ENCODE peak calls at places on chromosomes 3 and 15, in four cellular contexts. W, O, R and Y are unnamed samples. For H3K4me1 and H3K36me3, the result is how much of the 10 kb centered on the place peaks cover.

GRCh38 chr3:160698806-160699205 is 21.8 kb downstream of the ARL14 start:
- DNase-seq in W (no peak), O (no peak), R (no peak), Y (no peak)

GRCh38 chr3:112738366-112738765 is 97.4 kb upstream of the CCDC80 start:
- DNase-seq in W (peak), O (peak), R (no peak), Y (no peak)

GRCh38 chr3:8386221-8386620 is 115.4 kb upstream of the LMCD1 start:
- DNase-seq in W (no peak), O (peak), R (no peak), Y (no peak)

GRCh38 chr15:66763186-66764066 is 61.4 kb downstream of the SMAD6 start:
- DNase-seq in W (peak), O (no peak), R (peak), Y (no peak)

GRCh38 chr15:89406218-89406716 is 71.6 kb upstream of the POLG start:
- DNase-seq in W (peak), O (no peak), R (no peak), Y (no peak)

GRCh38 chr3:177905173-177905894 is 630.9 kb upstream of the KCNMB2 start:
- DNase-seq in W (peak), O (peak), R (no peak), Y (no peak)

GRCh38 chr3:14472471-14473351 is 67.4 kb downstream of the GRIP2 start:
- DNase-seq in W (peak), O (peak), R (no peak), Y (no peak)

GRCh38 chr3:105353485-105354161 is 13.1 kb upstream of the ALCAM start:
- DNase-seq in W (peak), O (peak), R (no peak), Y (no peak)

GRCh38 chr3:46953265-46954010 is 23.1 kb downstream of the CCDC12 start:
- DNase-seq in W (no peak), O (no peak), R (no peak), Y (no peak)

GRCh38 chr3:143120716-143121239 is 1.2 kb downstream of the CHST2 start:
- DNase-seq in W (peak), O (peak), R (peak), Y (no peak)

GRCh38 chr3:50581459-50581842 is 12.1 kb downstream of the HEMK1 start:
- DNase-seq in W (no peak), O (no peak), R (no peak), Y (no peak)

GRCh38 chr3:39095146-39095677 is 12.2 kb downstream of the GORASP1 start:
- DNase-seq in W (no peak), O (no peak), R (no peak), Y (no peak)

GRCh38 chr3:25103391-25103790 is 324.7 kb upstream of the RARB start:
- DNase-seq in W (no peak), O (no peak), R (no peak), Y (no peak)

GRCh38 chr3:150725548-150725947 is 21.8 kb upstream of the ERICH6 start:
- DNase-seq in W (no peak), O (no peak), R (peak), Y (no peak)

GRCh38 chr15:85793641-85794597 is 806 bp downstream of the KLHL25 start:
- DNase-seq in W (peak), O (peak), R (peak), Y (no peak)

GRCh38 chr3:124037332-124037731 is 45.4 kb upstream of the ROPN1 start:
- DNase-seq in W (no peak), O (no peak), R (no peak), Y (no peak)

GRCh38 chr3:78406396-78406795 is 1361.4 kb downstream of the ROBO1 start:
- DNase-seq in W (no peak), O (no peak), R (no peak), Y (no peak)

GRCh38 chr15:70046716-70047369 is 50.9 kb downstream of the TLE3 start:
- DNase-seq in W (peak), O (no peak), R (no peak), Y (no peak)

GRCh38 chr15:70466895-70467529 is 296.3 kb downstream of the UACA start:
- DNase-seq in W (no peak), O (peak), R (peak), Y (no peak)

GRCh38 chr3:99634881-99635280 is 3.5 kb upstream of the COL8A1 start:
- DNase-seq in W (peak), O (peak), R (no peak), Y (no peak)

GRCh38 chr15:42089942-42090341 is 4.4 kb downstream of the PLA2G4D start:
- DNase-seq in W (no peak), O (no peak), R (no peak), Y (no peak)

GRCh38 chr15:48393650-48394049 is 62.4 kb downstream of the DUT start:
- DNase-seq in W (no peak), O (peak), R (peak), Y (no peak)

GRCh38 chr3:72338942-72339749 is 509.1 kb downstream of the SHQ1 start:
- DNase-seq in W (peak), O (peak), R (peak), Y (no peak)

GRCh38 chr15:72835289-72835890 is 51.8 kb upstream of the ADPGK start:
- DNase-seq in W (no peak), O (no peak), R (no peak), Y (no peak)

GRCh38 chr15:68316061-68316804 is 38.7 kb downstream of the FEM1B start:
- DNase-seq in W (no peak), O (no peak), R (peak), Y (no peak)

GRCh38 chr3:4730734-4731133 is 237.6 kb downstream of the ITPR1 start:
- DNase-seq in W (no peak), O (no peak), R (no peak), Y (no peak)

DNA sequence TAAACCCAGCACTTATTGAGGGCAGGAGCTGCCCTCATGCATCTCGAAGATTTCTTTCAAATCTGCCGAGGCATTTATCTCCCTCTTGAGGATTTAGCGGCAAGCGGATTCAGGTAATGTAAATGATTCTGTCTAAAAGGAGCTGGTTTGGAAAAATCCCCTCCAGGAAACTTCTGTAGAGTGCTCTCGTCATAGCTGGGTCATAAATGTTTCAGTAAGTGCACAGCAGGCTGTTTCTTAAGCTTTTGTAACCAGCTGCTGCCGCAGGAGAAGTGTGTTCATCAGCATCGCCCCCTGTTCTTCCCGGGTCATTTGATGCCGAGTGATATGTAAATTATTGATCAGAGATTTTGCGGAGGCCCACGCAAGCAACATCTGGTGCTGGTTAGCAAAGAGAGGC is 53.1 kb downstream of the DNASE1L3 start:
- DNase-seq in W (no peak), O (no peak), R (no peak), Y (no peak)
- H3K4me1 ChIP-seq in W (under half), O (under half), R (under half), Y (under half)

GRCh38 chr3:44108481-44108880 is 133.2 kb upstream of the TOPAZ1 start:
- DNase-seq in W (no peak), O (no peak), R (no peak), Y (no peak)
- H3K36me3 ChIP-seq in W (under half), O (under half), R (under half), Y (under half)

GRCh38 chr3:57793737-57794187 is 37.7 kb downstream of the SLMAP start:
- DNase-seq in W (no peak), O (peak), R (no peak), Y (no peak)

GRCh38 chr3:57794951-57795350 is 38.8 kb downstream of the SLMAP start:
- DNase-seq in W (no peak), O (no peak), R (no peak), Y (no peak)

GRCh38 chr3:57791245-57791644 is 35.1 kb downstream of the SLMAP start:
- DNase-seq in W (no peak), O (peak), R (no peak), Y (no peak)

GRCh38 chr3:57794501-57794900 is 38.4 kb downstream of the SLMAP start:
- DNase-seq in W (no peak), O (no peak), R (no peak), Y (no peak)

DNA sequence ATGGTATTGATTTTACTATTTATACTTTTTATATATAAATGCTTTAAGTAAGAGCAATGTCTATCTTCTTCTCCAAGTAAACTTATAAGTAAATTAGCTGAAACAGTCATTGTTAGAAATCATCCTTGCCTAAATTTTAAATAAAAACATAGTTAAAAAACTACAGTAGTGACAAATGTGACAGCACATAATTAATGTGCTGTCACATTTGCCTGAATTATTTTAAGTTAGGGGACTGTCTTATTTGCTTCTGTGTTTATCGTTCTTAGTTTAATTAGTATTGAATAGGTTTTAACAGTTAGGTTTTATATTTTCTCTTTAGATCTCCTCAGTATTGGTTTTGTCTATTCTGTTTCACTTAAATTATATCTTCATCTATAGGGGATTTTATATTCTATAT is 36.1 kb downstream of the SLMAP start:
- DNase-seq in W (no peak), O (no peak), R (no peak), Y (no peak)
- H3K27ac ChIP-seq in W (no peak), O (no peak), R (no peak), Y (no peak)

GRCh38 chr15:63950911-63951481 is 95.3 kb downstream of the DAPK2 start:
- DNase-seq in W (peak), O (peak), R (no peak), Y (no peak)
- H3K4me1 ChIP-seq in W (under half), O (under half), R (under half), Y (under half)

DNA sequence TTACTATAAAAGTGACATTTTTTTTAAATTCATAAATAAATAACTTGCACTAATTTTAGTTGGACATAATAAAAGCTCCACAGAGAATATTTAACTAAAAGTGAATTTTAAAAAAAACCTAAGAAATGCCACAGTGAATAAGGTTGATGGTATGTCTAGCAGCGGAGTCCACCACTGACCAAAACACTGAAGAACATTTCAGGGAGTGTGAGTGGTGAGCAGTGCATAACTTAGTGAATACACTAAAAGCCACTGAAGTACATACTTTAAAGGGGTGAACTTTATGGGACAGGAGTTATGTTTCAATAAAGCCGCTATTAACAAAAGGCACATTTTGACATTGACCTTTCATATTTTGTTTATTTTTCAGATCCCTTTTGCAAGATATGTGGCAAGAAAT is 32.3 kb downstream of the SRP14 start:
- DNase-seq in W (peak), O (peak), R (no peak), Y (no peak)
- H3K36me3 ChIP-seq in W (half or more), O (under half), R (half or more), Y (under half)

DNA sequence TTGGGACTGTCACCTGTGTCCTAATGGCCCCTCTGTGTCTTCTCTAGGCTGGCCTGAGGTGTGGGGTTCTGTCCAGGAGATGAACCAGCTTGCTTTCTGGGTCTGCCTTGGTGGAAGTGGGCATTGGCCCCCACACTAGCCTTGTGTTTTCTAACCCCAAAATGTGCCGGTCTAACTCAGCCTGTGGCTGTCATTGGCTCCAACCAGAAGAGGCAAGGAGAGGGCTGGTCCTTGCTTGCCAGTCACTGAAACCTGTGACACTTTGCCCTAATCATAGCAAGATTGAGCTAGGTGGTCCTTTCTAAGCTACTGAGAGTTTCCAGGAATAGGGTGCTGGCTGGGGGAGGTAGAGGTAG is 2.2 kb downstream of the C15orf39 start:
- DNase-seq in W (no peak), O (no peak), R (no peak), Y (no peak)
- H3K27ac ChIP-seq in W (peak), O (no peak), R (peak), Y (peak)

DNA sequence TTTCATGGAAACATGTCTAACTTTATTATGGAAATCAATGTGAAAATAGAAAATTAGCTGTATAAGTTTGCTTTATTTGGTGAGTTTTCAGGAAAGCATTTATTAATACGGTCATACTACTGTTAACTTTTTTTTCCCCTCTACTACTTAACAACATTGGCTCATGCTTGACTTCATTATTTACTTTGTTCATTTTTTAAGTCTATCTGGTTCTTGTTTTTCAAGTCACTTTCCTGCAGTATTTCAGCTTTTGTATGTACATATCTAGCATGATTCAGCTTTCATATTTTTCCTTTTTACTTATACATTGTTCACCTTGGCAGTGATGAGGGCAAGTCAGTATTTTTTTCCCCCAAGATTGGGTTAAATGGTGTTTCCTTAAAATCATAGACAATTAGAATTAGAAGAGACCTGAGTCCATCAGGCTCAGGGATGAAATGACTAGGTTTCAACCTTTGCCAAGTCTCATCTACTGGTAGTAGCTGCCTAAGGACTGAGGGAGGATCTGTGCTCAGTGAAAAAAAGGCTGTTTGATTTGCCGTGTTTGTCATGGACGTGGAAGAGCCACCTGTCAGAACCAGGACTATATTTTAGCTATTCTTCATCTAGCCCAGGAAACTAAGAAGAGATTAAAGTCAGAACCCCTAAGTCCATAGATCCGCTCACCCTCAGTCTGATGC is 15.4 kb downstream of the TMOD3 start:
- DNase-seq in W (no peak), O (peak), R (no peak), Y (no peak)
- H3K4me1 ChIP-seq in W (under half), O (under half), R (half or more), Y (under half)

GRCh38 chr3:53116956-53117355 is 13.3 kb downstream of the RFT1 start:
- DNase-seq in W (no peak), O (no peak), R (no peak), Y (no peak)
- H3K36me3 ChIP-seq in W (under half), O (under half), R (half or more), Y (under half)

GRCh38 chr3:190375671-190376070 is 12.3 kb upstream of the CLDN16 start:
- DNase-seq in W (no peak), O (no peak), R (no peak), Y (no peak)
- H3K27ac ChIP-seq in W (no peak), O (no peak), R (no peak), Y (no peak)

DNA sequence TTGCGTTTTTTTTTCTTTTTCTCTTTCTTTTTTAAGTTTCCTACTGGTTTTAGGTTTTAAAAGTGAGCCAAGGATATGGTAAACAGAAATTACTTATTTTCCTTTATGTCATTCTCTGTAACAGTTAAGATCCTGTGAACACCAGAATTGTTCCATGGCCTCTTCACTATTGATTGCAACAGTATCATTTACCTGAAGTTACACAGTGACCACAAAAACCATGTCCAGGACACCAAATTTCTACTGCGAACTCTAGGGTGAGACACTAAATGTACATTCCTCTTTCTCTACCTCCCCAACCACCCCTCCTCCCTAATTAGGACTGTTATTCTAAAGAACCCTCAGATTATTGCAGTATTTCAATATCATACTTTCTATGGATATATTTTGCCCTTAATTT is 280.9 kb downstream of the FOXP1 start:
- DNase-seq in W (no peak), O (no peak), R (no peak), Y (no peak)
- H3K4me1 ChIP-seq in W (under half), O (under half), R (half or more), Y (under half)